ENCODE peak calls at places on chromosome 11, in five cellular contexts. Y is GM23338, U is heart left ventricle, J is ovary, Q is fibroblast of lung. P is an unnamed sample.

GRCh38 chr11:115503886-115504278 is 333 bp downstream of the CADM1 start:
- DNase-seq in U (no peak), J (no peak), Y (no peak), Q (no peak), P (no peak)

GRCh38 chr11:18145025-18145424 is 12.7 kb downstream of the MRGPRX3 start:
- DNase-seq in U (no peak), Q (no peak), J (no peak), Y (no peak), P (no peak)

GRCh38 chr11:72411623-72412532 is 22.5 kb downstream of the CLPB start:
- DNase-seq in J (no peak), Q (peak; percentile 19), U (no peak), Y (no peak), P (no peak)

GRCh38 chr11:35343033-35343598 is 76.2 kb downstream of the SLC1A2 start:
- DNase-seq in J (no peak), U (no peak), Q (no peak), Y (no peak), P (no peak)

GRCh38 chr11:12592283-12592682 is 81.9 kb upstream of the TEAD1 start:
- DNase-seq in J (no peak), Q (no peak), Y (no peak), U (no peak), P (no peak)

GRCh38 chr11:78907636-78908035 is 333.0 kb upstream of the NARS2 start:
- DNase-seq in U (no peak), Y (no peak), Q (peak; percentile 9), J (no peak), P (no peak)

GRCh38 chr11:2306971-2307732 is 5.3 kb downstream of the TSPAN32 start:
- DNase-seq in Q (peak; percentile 45), J (peak; percentile 69), Y (no peak), U (peak; percentile 26), P (no peak)

GRCh38 chr11:910589-911030 is at the start of gene CHID1:
- DNase-seq in J (peak; percentile 91), U (peak; percentile 89), Q (peak; percentile 81), Y (peak; percentile 94), P (peak; percentile 73)

GRCh38 chr11:86743223-86744118 is 56.9 kb upstream of the PRSS23 start:
- DNase-seq in J (no peak), Q (peak; percentile 99), Y (no peak), U (peak; percentile 25), P (no peak)

GRCh38 chr11:2137202-2138071 is 1.8 kb downstream of the IGF2 start:
- DNase-seq in Y (peak; percentile 82), J (peak; percentile 69), U (peak; percentile 84), Q (peak; percentile 43), P (no peak)

GRCh38 chr11:57751676-57752253 is at the start of gene BTBD18:
- DNase-seq in Y (peak; percentile 89), Q (peak; percentile 43), U (peak; percentile 37), J (no peak), P (no peak)

GRCh38 chr11:69275178-69275577 is 18.8 kb upstream of the MYEOV start:
- DNase-seq in Q (no peak), U (no peak), J (no peak), Y (no peak), P (no peak)

GRCh38 chr11:83456075-83456474 is 169.9 kb upstream of the CCDC90B start:
- DNase-seq in J (no peak), U (no peak), Q (peak; percentile 0), Y (peak; percentile 59), P (no peak)

GRCh38 chr11:103532133-103532788 is 423.0 kb downstream of the DYNC2H1 start:
- DNase-seq in Y (no peak), J (no peak), U (no peak), Q (peak; percentile 87), P (no peak)

GRCh38 chr11:31779268-31779879 is 31.7 kb downstream of the PAX6 start:
- DNase-seq in U (no peak), Q (peak; percentile 80), Y (no peak), J (no peak), P (no peak)

GRCh38 chr11:23288001-23288783 is 427.9 kb upstream of the CCDC179 start:
- DNase-seq in J (no peak), Q (peak; percentile 84), Y (no peak), U (no peak), P (no peak)

GRCh38 chr11:35088226-35088625 is 50.7 kb upstream of the CD44 start:
- DNase-seq in Q (no peak), Y (no peak), U (no peak), J (no peak), P (no peak)

GRCh38 chr11:34343686-34344085 is 14.1 kb downstream of the ABTB2 start:
- DNase-seq in Q (no peak), J (no peak), Y (no peak), U (no peak), P (no peak)

GRCh38 chr11:77136074-77136473 is 8.0 kb downstream of the MYO7A start:
- DNase-seq in Q (peak; percentile 60), U (no peak), Y (no peak), J (no peak), P (no peak)

GRCh38 chr11:119115484-119116234 is 5.7 kb upstream of the HINFP start:
- DNase-seq in U (peak; percentile 58), Y (peak; percentile 71), Q (no peak), J (no peak), P (no peak)

GRCh38 chr11:119113716-119114115 is 6.6 kb downstream of the C2CD2L start:
- DNase-seq in Y (no peak), Q (no peak), U (no peak), J (no peak), P (no peak)

GRCh38 chr11:119112314-119113020 is 5.3 kb downstream of the C2CD2L start:
- DNase-seq in J (no peak), Q (no peak), Y (no peak), U (no peak), P (no peak)

GRCh38 chr11:119116235-119116594 is 5.2 kb upstream of the HINFP start:
- DNase-seq in Y (no peak), Q (no peak), J (no peak), U (no peak), P (no peak)

GRCh38 chr11:119114351-119114750 is 7.0 kb upstream of the HINFP start:
- DNase-seq in U (no peak), J (no peak), Y (no peak), Q (no peak), P (no peak)
- H3K4me3 ChIP-seq in U (no peak overlapping the region), J (no peak overlapping the region), Y (no peak overlapping the region), Q (no peak overlapping the region), P (no peak overlapping the region)

DNA sequence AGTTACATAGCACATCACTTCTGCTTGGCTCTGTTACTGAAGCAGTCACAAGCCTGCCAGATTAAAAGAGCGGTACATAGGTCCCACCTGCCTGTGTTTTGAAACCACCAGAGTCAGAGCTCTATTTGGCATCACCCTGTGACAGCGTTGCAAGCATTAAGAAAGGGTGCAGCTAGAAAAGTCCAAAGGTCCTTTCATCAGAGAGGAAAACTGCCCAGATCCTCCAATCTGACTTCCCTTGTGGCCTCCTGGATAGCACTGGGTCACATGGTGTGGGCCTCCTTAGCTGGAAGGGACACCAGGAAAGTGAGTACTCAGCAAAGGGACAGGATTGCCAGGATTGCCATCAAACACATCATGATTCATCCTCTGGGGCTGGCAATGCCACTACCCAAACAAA is 22.9 kb downstream of the STX3 start:
- DNase-seq in Q (no peak), Y (no peak), U (no peak), J (no peak), P (peak; percentile 49)
- H3K27ac ChIP-seq in Q (no peak overlapping the region), Y (no peak overlapping the region), U (no peak overlapping the region), J (no peak overlapping the region), P (no peak overlapping the region)

GRCh38 chr11:105713696-105714095 is 103.8 kb downstream of the GRIA4 start:
- DNase-seq in J (no peak), U (no peak), Q (no peak), Y (no peak), P (no peak)
- TF ChIP-seq CTCF in J (no peak), U (no peak), Q (no peak), Y (no peak), P (no peak)

GRCh38 chr11:61834278-61835004 is 6.3 kb downstream of the FADS2 start:
- DNase-seq in Y (peak; percentile 80), U (peak; percentile 69), J (peak; percentile 52), Q (peak; percentile 82), P (no peak)
- H3K4me3 ChIP-seq in Y (peak overlapping the region; percentile 24), U (no peak overlapping the region), J (no peak overlapping the region), Q (no peak overlapping the region), P (no peak overlapping the region)

DNA sequence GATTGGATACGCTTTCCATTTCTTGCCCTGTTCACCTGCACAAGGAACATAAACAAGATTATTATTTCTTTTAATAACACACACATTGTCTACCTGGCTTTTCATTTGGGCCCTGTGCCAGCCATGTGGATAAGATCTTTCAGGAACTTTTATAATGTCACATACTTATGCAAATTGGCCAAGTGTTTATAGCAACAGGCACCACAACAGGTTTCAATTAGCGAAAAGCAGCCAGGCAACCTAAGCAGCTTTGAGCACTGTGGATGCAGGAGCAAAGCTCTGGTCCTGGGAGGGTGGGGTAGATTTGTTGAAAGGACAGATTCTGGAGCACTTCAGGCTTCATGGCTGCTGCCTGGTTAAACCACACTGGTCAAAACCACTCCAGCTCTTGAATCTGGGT is 217.4 kb downstream of the BARX2 start:
- DNase-seq in Q (no peak), U (no peak), Y (peak; percentile 38), J (no peak), P (no peak)
- H3K27ac ChIP-seq in Q (no peak overlapping the region), U (no peak overlapping the region), Y (no peak overlapping the region), J (no peak overlapping the region), P (no peak overlapping the region)

GRCh38 chr11:65911682-65912568 is 6.9 kb downstream of the C11orf68 start:
- DNase-seq in J (peak; percentile 72), Y (peak; percentile 84), U (peak; percentile 57), Q (peak; percentile 73), P (no peak)
- TF ChIP-seq CTCF in J (peak; percentile 42), Y (peak; percentile 68), U (peak; percentile 61), Q (peak; percentile 25), P (peak; percentile 21)

P was measured in dorsolateral prefrontal cortex.